ENCODE peak calls at places on chromosomes 2 and 18, in seven cellular contexts. R is foreskin keratinocyte, S is colonic mucosa, D is foreskin fibroblast, B is epithelial cell of esophagus, N is A673, O is AG10803. E is an unnamed sample.

GRCh38 chr18:13245481-13246000 is 27.0 kb downstream of the LDLRAD4 start:
- DNase-seq in R (no peak), S (no peak), D (no peak), B (no peak), N (no peak), O (no peak), E (no peak)

GRCh38 chr2:204825054-204825453 is 279.8 kb downstream of the PARD3B start:
- DNase-seq in R (peak; percentile 33), S (no peak), D (no peak), B (peak; percentile 32), N (peak; percentile 93), O (no peak), E (no peak)

GRCh38 chr18:28725876-28726275 is 548.9 kb upstream of the CDH2 start:
- DNase-seq in R (peak; percentile 64), S (no peak), D (no peak), B (peak; percentile 79), N (no peak), O (no peak), E (no peak)

GRCh38 chr2:67666386-67667053 is 269.4 kb downstream of the ETAA1 start:
- DNase-seq in R (no peak), S (no peak), D (no peak), B (no peak), N (no peak), O (no peak), E (no peak)

GRCh38 chr18:68397241-68398035 is 317.5 kb downstream of the TMX3 start:
- DNase-seq in R (peak; percentile 63), S (no peak), D (no peak), B (peak; percentile 78), N (no peak), O (no peak), E (no peak)

GRCh38 chr2:240791211-240791800 is 28.7 kb downstream of the KIF1A start:
- DNase-seq in R (no peak), S (no peak), D (no peak), B (no peak), N (no peak), O (no peak), E (peak; percentile 0)

GRCh38 chr2:68971591-68972231 is 2.7 kb upstream of the GKN1 start:
- DNase-seq in R (peak; percentile 93), S (no peak), D (peak; percentile 92), B (peak; percentile 49), N (no peak), O (peak; percentile 98), E (peak; percentile 39)

GRCh38 chr18:37322497-37323035 is 243.0 kb downstream of the CELF4 start:
- DNase-seq in R (no peak), S (peak; percentile 24), D (peak; percentile 23), B (peak; percentile 38), N (peak; percentile 70), O (peak; percentile 13), E (peak; percentile 44)

GRCh38 chr2:12287220-12287751 is 429.4 kb upstream of the TRIB2 start:
- DNase-seq in R (peak; percentile 31), S (no peak), D (no peak), B (peak; percentile 52), N (peak; percentile 88), O (no peak), E (no peak)

GRCh38 chr18:31819106-31819924 is 58.6 kb upstream of the SLC25A52 start:
- DNase-seq in R (peak; percentile 19), S (peak; percentile 19), D (peak; percentile 16), B (peak; percentile 64), N (peak; percentile 68), O (peak; percentile 49), E (no peak)

GRCh38 chr18:3211236-3211992 is 8.4 kb downstream of the MYOM1 start:
- DNase-seq in R (no peak), S (no peak), D (peak; percentile 77), B (no peak), N (no peak), O (no peak), E (no peak)

GRCh38 chr2:239600650-239601049 is 199.8 kb upstream of the HDAC4 start:
- DNase-seq in R (no peak), S (peak; percentile 3), D (no peak), B (no peak), N (no peak), O (no peak), E (no peak)

GRCh38 chr2:69549421-69549820 is 94.1 kb downstream of the AAK1 start:
- DNase-seq in R (no peak), S (no peak), D (no peak), B (peak; percentile 53), N (peak; percentile 23), O (peak; percentile 40), E (no peak)

GRCh38 chr2:226478121-226478809 is 321.4 kb downstream of the IRS1 start:
- DNase-seq in R (no peak), S (peak; percentile 22), D (peak; percentile 94), B (peak; percentile 62), N (peak; percentile 8), O (peak; percentile 89), E (no peak)

GRCh38 chr2:239930871-239931771 is 94.0 kb downstream of the NDUFA10 start:
- DNase-seq in R (no peak), S (peak; percentile 7), D (no peak), B (no peak), N (no peak), O (no peak), E (no peak)

GRCh38 chr2:56009758-56010534 is 86.4 kb upstream of the EFEMP1 start:
- DNase-seq in R (peak; percentile 8), S (no peak), D (peak; percentile 12), B (peak; percentile 59), N (peak; percentile 51), O (peak; percentile 60), E (no peak)

GRCh38 chr2:84970266-84970955 is 550 bp upstream of the KCMF1 start:
- DNase-seq in R (no peak), S (peak; percentile 70), D (peak; percentile 20), B (peak; percentile 60), N (peak; percentile 78), O (peak; percentile 42), E (peak; percentile 62)

GRCh38 chr2:57862153-57862552 is 184.5 kb upstream of the VRK2 start:
- DNase-seq in R (no peak), S (no peak), D (no peak), B (peak; percentile 71), N (no peak), O (no peak), E (no peak)

GRCh38 chr2:10497797-10498251 is 49.7 kb upstream of the ODC1 start:
- DNase-seq in R (peak; percentile 84), S (peak; percentile 87), D (peak; percentile 69), B (peak; percentile 98), N (peak; percentile 86), O (peak; percentile 79), E (peak; percentile 81)

GRCh38 chr18:35826477-35826876 is 146.0 kb upstream of the RMP24 start:
- DNase-seq in R (no peak), S (no peak), D (no peak), B (no peak), N (no peak), O (no peak), E (no peak)

GRCh38 chr2:120653026-120653425 is 82.6 kb upstream of the GLI2 start:
- DNase-seq in R (no peak), S (no peak), D (no peak), B (no peak), N (no peak), O (peak; percentile 82), E (no peak)

GRCh38 chr2:172172513-172173217 is 70.0 kb upstream of the DLX2 start:
- DNase-seq in R (no peak), S (peak; percentile 83), D (peak; percentile 48), B (peak; percentile 77), N (peak; percentile 65), O (peak; percentile 54), E (peak; percentile 70)

GRCh38 chr2:126507425-126507867 is 148.5 kb upstream of the GYPC start:
- DNase-seq in R (no peak), S (no peak), D (no peak), B (no peak), N (no peak), O (no peak), E (no peak)
- TF ChIP-seq CTCF in R (no peak), S (no peak), D (no peak), B (no peak), N (no peak), O (no peak), E (no peak)

GRCh38 chr2:125227843-125228392 is 1202.8 kb downstream of the CNTNAP5 start:
- DNase-seq in R (no peak), S (no peak), D (no peak), B (peak; percentile 1), N (no peak), O (no peak), E (no peak)

GRCh38 chr2:125224188-125224587 is 1199.1 kb downstream of the CNTNAP5 start:
- DNase-seq in R (no peak), S (no peak), D (no peak), B (no peak), N (no peak), O (no peak), E (no peak)

GRCh38 chr2:125224830-125225229 is 1199.7 kb downstream of the CNTNAP5 start:
- DNase-seq in R (no peak), S (no peak), D (no peak), B (no peak), N (no peak), O (no peak), E (no peak)
- TF ChIP-seq CTCF in R (no peak), S (no peak), D (no peak), B (no peak), N (no peak), O (no peak), E (no peak)

DNA sequence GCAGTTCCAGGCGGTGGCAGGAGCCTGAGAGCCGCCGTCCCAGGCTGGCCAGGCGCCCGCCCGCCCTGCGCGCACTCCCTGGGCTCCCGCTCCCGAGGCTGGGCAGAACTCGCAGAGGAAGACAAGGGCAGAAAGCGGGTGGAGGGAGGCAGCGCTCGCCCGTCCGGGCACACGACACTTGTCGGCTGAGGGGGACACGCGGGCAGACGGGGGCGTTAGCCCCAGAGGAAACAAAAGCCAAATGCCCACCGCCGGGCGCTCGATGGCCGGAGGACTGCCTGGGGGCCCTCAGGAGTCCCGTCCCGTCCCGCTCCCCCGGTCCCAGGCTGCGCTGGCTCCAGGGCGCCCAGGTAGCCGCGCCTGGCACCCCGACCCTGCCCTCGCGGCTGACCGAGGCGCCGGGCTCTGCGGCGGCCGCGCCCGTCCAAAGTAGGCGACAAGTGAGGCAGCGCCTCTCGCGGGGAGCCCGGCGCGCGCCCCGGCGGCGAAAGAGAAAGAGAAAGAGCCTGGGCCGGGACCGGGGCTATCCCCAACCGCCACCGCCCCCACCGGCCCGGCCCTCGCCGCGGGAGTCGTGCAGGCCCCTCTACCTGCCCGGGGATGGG is 491 bp downstream of the L3MBTL4 start:
- DNase-seq in R (no peak), S (peak; percentile 72), D (no peak), B (no peak), N (no peak), O (no peak), E (peak; percentile 39)
- TF ChIP-seq CTCF in R (peak; percentile 30), S (no peak), D (no peak), B (no peak), N (no peak), O (no peak), E (no peak)

GRCh38 chr2:235494716-235495372 is 1.0 kb downstream of the AGAP1 start:
- DNase-seq in R (no peak), S (no peak), D (peak; percentile 53), B (peak; percentile 69), N (peak; percentile 60), O (peak; percentile 48), E (peak; percentile 15)
- TF ChIP-seq CTCF in R (no peak), S (no peak), D (no peak), B (no peak), N (no peak), O (no peak), E (no peak)

E was measured in activated CD8-positive, alpha-beta T cell treated with anti-CD3 and anti-CD28 coated beads for 36 hours.